ENCODE peak calls at places on chromosomes 1 and 21, in nine cellular contexts. One of them, this sample, is unnamed.

GRCh38 chr1:58041621-58042020 is 504.9 kb downstream of the OMA1 start:
- DNase-seq in nephron progenitor cell: no peak
- DNase-seq in LoVo: peak
- DNase-seq in RWPE1: peak
- DNase-seq in M059J: peak
- DNase-seq in H4: no peak
- DNase-seq in HCEC 1CT: no peak
- DNase-seq in stimulated activated CD8-positive, alpha-beta memory T cell treated with anti-CD3 and anti-CD28 coated beads, Interleukin-4, amount 100 ng/mL, for 24 hours: no peak
- DNase-seq in tibial artery: no peak
- DNase-seq in this sample: no peak

GRCh38 chr1:47643506-47644215 is 205.8 kb downstream of the FOXD2 start:
- DNase-seq in nephron progenitor cell: no peak
- DNase-seq in LoVo: no peak
- DNase-seq in RWPE1: no peak
- DNase-seq in M059J: no peak
- DNase-seq in H4: no peak
- DNase-seq in HCEC 1CT: no peak
- DNase-seq in stimulated activated CD8-positive, alpha-beta memory T cell treated with anti-CD3 and anti-CD28 coated beads, Interleukin-4, amount 100 ng/mL, for 24 hours: no peak
- DNase-seq in tibial artery: no peak
- DNase-seq in this sample: no peak

GRCh38 chr1:199612976-199613774 is 414.3 kb upstream of the NR5A2 start:
- DNase-seq in nephron progenitor cell: no peak
- DNase-seq in LoVo: peak
- DNase-seq in RWPE1: peak
- DNase-seq in M059J: peak
- DNase-seq in H4: peak
- DNase-seq in HCEC 1CT: peak
- DNase-seq in stimulated activated CD8-positive, alpha-beta memory T cell treated with anti-CD3 and anti-CD28 coated beads, Interleukin-4, amount 100 ng/mL, for 24 hours: no peak
- DNase-seq in tibial artery: no peak
- DNase-seq in this sample: peak

GRCh38 chr1:40049745-40050144 is 9.2 kb downstream of the CAP1 start:
- DNase-seq in nephron progenitor cell: no peak
- DNase-seq in LoVo: no peak
- DNase-seq in RWPE1: no peak
- DNase-seq in M059J: no peak
- DNase-seq in H4: no peak
- DNase-seq in HCEC 1CT: peak
- DNase-seq in stimulated activated CD8-positive, alpha-beta memory T cell treated with anti-CD3 and anti-CD28 coated beads, Interleukin-4, amount 100 ng/mL, for 24 hours: no peak
- DNase-seq in tibial artery: no peak
- DNase-seq in this sample: no peak

GRCh38 chr1:36279110-36279788 is 26.9 kb upstream of the SH3D21 start:
- DNase-seq in nephron progenitor cell: no peak
- DNase-seq in LoVo: no peak
- DNase-seq in RWPE1: no peak
- DNase-seq in M059J: no peak
- DNase-seq in H4: no peak
- DNase-seq in HCEC 1CT: peak
- DNase-seq in stimulated activated CD8-positive, alpha-beta memory T cell treated with anti-CD3 and anti-CD28 coated beads, Interleukin-4, amount 100 ng/mL, for 24 hours: no peak
- DNase-seq in tibial artery: no peak
- DNase-seq in this sample: no peak

GRCh38 chr1:159821171-159821867 is 5.4 kb upstream of the SLAMF8 start:
- DNase-seq in nephron progenitor cell: no peak
- DNase-seq in LoVo: no peak
- DNase-seq in RWPE1: no peak
- DNase-seq in M059J: peak
- DNase-seq in H4: no peak
- DNase-seq in HCEC 1CT: no peak
- DNase-seq in stimulated activated CD8-positive, alpha-beta memory T cell treated with anti-CD3 and anti-CD28 coated beads, Interleukin-4, amount 100 ng/mL, for 24 hours: no peak
- DNase-seq in tibial artery: no peak
- DNase-seq in this sample: peak

GRCh38 chr1:2526824-2527552 is 592 bp upstream of the PANK4 start:
- DNase-seq in nephron progenitor cell: no peak
- DNase-seq in LoVo: peak
- DNase-seq in RWPE1: peak
- DNase-seq in M059J: peak
- DNase-seq in H4: peak
- DNase-seq in HCEC 1CT: peak
- DNase-seq in stimulated activated CD8-positive, alpha-beta memory T cell treated with anti-CD3 and anti-CD28 coated beads, Interleukin-4, amount 100 ng/mL, for 24 hours: peak
- DNase-seq in tibial artery: peak
- DNase-seq in this sample: peak

GRCh38 chr1:114081145-114082046 is 72.3 kb downstream of the SYT6 start:
- DNase-seq in nephron progenitor cell: no peak
- DNase-seq in LoVo: no peak
- DNase-seq in RWPE1: no peak
- DNase-seq in M059J: no peak
- DNase-seq in H4: no peak
- DNase-seq in HCEC 1CT: no peak
- DNase-seq in stimulated activated CD8-positive, alpha-beta memory T cell treated with anti-CD3 and anti-CD28 coated beads, Interleukin-4, amount 100 ng/mL, for 24 hours: no peak
- DNase-seq in tibial artery: peak
- DNase-seq in this sample: peak

GRCh38 chr21:28537371-28538079 is 455.2 kb downstream of the LTN1 start:
- DNase-seq in nephron progenitor cell: no peak
- DNase-seq in LoVo: no peak
- DNase-seq in RWPE1: peak
- DNase-seq in M059J: peak
- DNase-seq in H4: peak
- DNase-seq in HCEC 1CT: peak
- DNase-seq in stimulated activated CD8-positive, alpha-beta memory T cell treated with anti-CD3 and anti-CD28 coated beads, Interleukin-4, amount 100 ng/mL, for 24 hours: no peak
- DNase-seq in tibial artery: no peak
- DNase-seq in this sample: no peak

GRCh38 chr1:211589782-211590721 is 11.1 kb upstream of the SLC30A1 start:
- DNase-seq in nephron progenitor cell: no peak
- DNase-seq in LoVo: no peak
- DNase-seq in RWPE1: no peak
- DNase-seq in M059J: peak
- DNase-seq in H4: peak
- DNase-seq in HCEC 1CT: no peak
- DNase-seq in stimulated activated CD8-positive, alpha-beta memory T cell treated with anti-CD3 and anti-CD28 coated beads, Interleukin-4, amount 100 ng/mL, for 24 hours: no peak
- DNase-seq in tibial artery: peak
- DNase-seq in this sample: peak

GRCh38 chr21:43361493-43362296 is 65.2 kb downstream of the SIK1 start:
- DNase-seq in nephron progenitor cell: no peak
- DNase-seq in LoVo: no peak
- DNase-seq in RWPE1: peak
- DNase-seq in M059J: no peak
- DNase-seq in H4: no peak
- DNase-seq in HCEC 1CT: no peak
- DNase-seq in stimulated activated CD8-positive, alpha-beta memory T cell treated with anti-CD3 and anti-CD28 coated beads, Interleukin-4, amount 100 ng/mL, for 24 hours: no peak
- DNase-seq in tibial artery: peak
- DNase-seq in this sample: no peak

GRCh38 chr1:103265551-103265950 is 157.2 kb upstream of the COL11A1 start:
- DNase-seq in nephron progenitor cell: no peak
- DNase-seq in LoVo: no peak
- DNase-seq in RWPE1: no peak
- DNase-seq in M059J: no peak
- DNase-seq in H4: peak
- DNase-seq in HCEC 1CT: peak
- DNase-seq in stimulated activated CD8-positive, alpha-beta memory T cell treated with anti-CD3 and anti-CD28 coated beads, Interleukin-4, amount 100 ng/mL, for 24 hours: no peak
- DNase-seq in tibial artery: no peak
- DNase-seq in this sample: no peak

GRCh38 chr1:98824724-98825123 is 163.2 kb downstream of the SNX7 start:
- DNase-seq in nephron progenitor cell: no peak
- DNase-seq in LoVo: no peak
- DNase-seq in RWPE1: no peak
- DNase-seq in M059J: no peak
- DNase-seq in H4: no peak
- DNase-seq in HCEC 1CT: no peak
- DNase-seq in stimulated activated CD8-positive, alpha-beta memory T cell treated with anti-CD3 and anti-CD28 coated beads, Interleukin-4, amount 100 ng/mL, for 24 hours: no peak
- DNase-seq in tibial artery: no peak
- DNase-seq in this sample: peak

GRCh38 chr1:91582431-91582921 is 81.8 kb downstream of the CDC7 start:
- DNase-seq in nephron progenitor cell: no peak
- DNase-seq in LoVo: peak
- DNase-seq in RWPE1: peak
- DNase-seq in M059J: peak
- DNase-seq in H4: peak
- DNase-seq in HCEC 1CT: peak
- DNase-seq in stimulated activated CD8-positive, alpha-beta memory T cell treated with anti-CD3 and anti-CD28 coated beads, Interleukin-4, amount 100 ng/mL, for 24 hours: no peak
- DNase-seq in tibial artery: no peak
- DNase-seq in this sample: peak

GRCh38 chr21:16002872-16003466 is 273.2 kb downstream of the USP25 start:
- DNase-seq in nephron progenitor cell: no peak
- DNase-seq in LoVo: no peak
- DNase-seq in RWPE1: peak
- DNase-seq in M059J: peak
- DNase-seq in H4: no peak
- DNase-seq in HCEC 1CT: peak
- DNase-seq in stimulated activated CD8-positive, alpha-beta memory T cell treated with anti-CD3 and anti-CD28 coated beads, Interleukin-4, amount 100 ng/mL, for 24 hours: no peak
- DNase-seq in tibial artery: no peak
- DNase-seq in this sample: peak

GRCh38 chr21:43277481-43278351 is 108.9 kb downstream of the CRYAA start:
- DNase-seq in nephron progenitor cell: no peak
- DNase-seq in LoVo: no peak
- DNase-seq in RWPE1: no peak
- DNase-seq in M059J: no peak
- DNase-seq in H4: no peak
- DNase-seq in HCEC 1CT: no peak
- DNase-seq in stimulated activated CD8-positive, alpha-beta memory T cell treated with anti-CD3 and anti-CD28 coated beads, Interleukin-4, amount 100 ng/mL, for 24 hours: no peak
- DNase-seq in tibial artery: no peak
- DNase-seq in this sample: no peak

GRCh38 chr1:115713906-115714305 is 54.6 kb downstream of the CASQ2 start:
- DNase-seq in nephron progenitor cell: no peak
- DNase-seq in LoVo: no peak
- DNase-seq in RWPE1: no peak
- DNase-seq in M059J: no peak
- DNase-seq in H4: no peak
- DNase-seq in HCEC 1CT: no peak
- DNase-seq in stimulated activated CD8-positive, alpha-beta memory T cell treated with anti-CD3 and anti-CD28 coated beads, Interleukin-4, amount 100 ng/mL, for 24 hours: no peak
- DNase-seq in tibial artery: no peak
- DNase-seq in this sample: no peak

GRCh38 chr1:16888806-16889178 is 7.0 kb upstream of the RNU1-2 start:
- DNase-seq in nephron progenitor cell: no peak
- DNase-seq in LoVo: no peak
- DNase-seq in RWPE1: peak
- DNase-seq in M059J: no peak
- DNase-seq in H4: no peak
- DNase-seq in HCEC 1CT: no peak
- DNase-seq in stimulated activated CD8-positive, alpha-beta memory T cell treated with anti-CD3 and anti-CD28 coated beads, Interleukin-4, amount 100 ng/mL, for 24 hours: no peak
- DNase-seq in tibial artery: peak
- DNase-seq in this sample: no peak

GRCh38 chr1:30879940-30880339 is 28.6 kb downstream of the SDC3 start:
- DNase-seq in nephron progenitor cell: no peak
- DNase-seq in LoVo: no peak
- DNase-seq in RWPE1: no peak
- DNase-seq in M059J: peak
- DNase-seq in H4: no peak
- DNase-seq in HCEC 1CT: no peak
- DNase-seq in stimulated activated CD8-positive, alpha-beta memory T cell treated with anti-CD3 and anti-CD28 coated beads, Interleukin-4, amount 100 ng/mL, for 24 hours: no peak
- DNase-seq in tibial artery: no peak
- DNase-seq in this sample: no peak

GRCh38 chr1:5667513-5668325 is 324.5 kb downstream of the NPHP4 start:
- DNase-seq in nephron progenitor cell: no peak
- DNase-seq in LoVo: no peak
- DNase-seq in RWPE1: no peak
- DNase-seq in M059J: no peak
- DNase-seq in H4: no peak
- DNase-seq in HCEC 1CT: no peak
- DNase-seq in stimulated activated CD8-positive, alpha-beta memory T cell treated with anti-CD3 and anti-CD28 coated beads, Interleukin-4, amount 100 ng/mL, for 24 hours: no peak
- DNase-seq in tibial artery: peak
- DNase-seq in this sample: peak

GRCh38 chr1:19799877-19800804 is at the start of gene TMCO4:
- DNase-seq in nephron progenitor cell: peak
- DNase-seq in LoVo: peak
- DNase-seq in RWPE1: peak
- DNase-seq in M059J: peak
- DNase-seq in H4: peak
- DNase-seq in HCEC 1CT: peak
- DNase-seq in stimulated activated CD8-positive, alpha-beta memory T cell treated with anti-CD3 and anti-CD28 coated beads, Interleukin-4, amount 100 ng/mL, for 24 hours: peak
- DNase-seq in tibial artery: peak
- DNase-seq in this sample: peak

GRCh38 chr1:94698759-94699502 is 121.2 kb upstream of the SLC44A3 start:
- DNase-seq in nephron progenitor cell: no peak
- DNase-seq in LoVo: peak
- DNase-seq in RWPE1: no peak
- DNase-seq in M059J: peak
- DNase-seq in H4: no peak
- DNase-seq in HCEC 1CT: peak
- DNase-seq in stimulated activated CD8-positive, alpha-beta memory T cell treated with anti-CD3 and anti-CD28 coated beads, Interleukin-4, amount 100 ng/mL, for 24 hours: no peak
- DNase-seq in tibial artery: no peak
- DNase-seq in this sample: no peak

GRCh38 chr1:204074274-204075115 is 1.6 kb downstream of the SOX13 start:
- DNase-seq in nephron progenitor cell: peak
- DNase-seq in LoVo: peak
- DNase-seq in RWPE1: peak
- DNase-seq in M059J: peak
- DNase-seq in H4: no peak
- DNase-seq in HCEC 1CT: peak
- DNase-seq in stimulated activated CD8-positive, alpha-beta memory T cell treated with anti-CD3 and anti-CD28 coated beads, Interleukin-4, amount 100 ng/mL, for 24 hours: no peak
- DNase-seq in tibial artery: peak
- DNase-seq in this sample: no peak

GRCh38 chr1:26991310-26992116 is 2.0 kb upstream of the TRNP1 start:
- DNase-seq in nephron progenitor cell: no peak
- DNase-seq in LoVo: no peak
- DNase-seq in RWPE1: no peak
- DNase-seq in M059J: peak
- DNase-seq in H4: no peak
- DNase-seq in HCEC 1CT: peak
- DNase-seq in stimulated activated CD8-positive, alpha-beta memory T cell treated with anti-CD3 and anti-CD28 coated beads, Interleukin-4, amount 100 ng/mL, for 24 hours: no peak
- DNase-seq in tibial artery: no peak
- DNase-seq in this sample: peak

GRCh38 chr1:171740987-171741871 is 636 bp downstream of the VAMP4 start:
- DNase-seq in nephron progenitor cell: peak
- DNase-seq in LoVo: peak
- DNase-seq in RWPE1: peak
- DNase-seq in M059J: peak
- DNase-seq in H4: no peak
- DNase-seq in HCEC 1CT: peak
- DNase-seq in stimulated activated CD8-positive, alpha-beta memory T cell treated with anti-CD3 and anti-CD28 coated beads, Interleukin-4, amount 100 ng/mL, for 24 hours: peak
- DNase-seq in tibial artery: peak
- DNase-seq in this sample: peak

GRCh38 chr1:8423702-8424538 is 106.0 kb downstream of the SLC45A1 start:
- DNase-seq in nephron progenitor cell: peak
- DNase-seq in LoVo: peak
- DNase-seq in RWPE1: peak
- DNase-seq in M059J: peak
- DNase-seq in H4: no peak
- DNase-seq in HCEC 1CT: peak
- DNase-seq in stimulated activated CD8-positive, alpha-beta memory T cell treated with anti-CD3 and anti-CD28 coated beads, Interleukin-4, amount 100 ng/mL, for 24 hours: peak
- DNase-seq in tibial artery: peak
- DNase-seq in this sample: peak

GRCh38 chr1:15323989-15324866 is 77.2 kb downstream of the FHAD1 start:
- DNase-seq in nephron progenitor cell: peak
- DNase-seq in LoVo: no peak
- DNase-seq in RWPE1: no peak
- DNase-seq in M059J: no peak
- DNase-seq in H4: no peak
- DNase-seq in HCEC 1CT: no peak
- DNase-seq in stimulated activated CD8-positive, alpha-beta memory T cell treated with anti-CD3 and anti-CD28 coated beads, Interleukin-4, amount 100 ng/mL, for 24 hours: no peak
- DNase-seq in tibial artery: no peak
- DNase-seq in this sample: no peak

GRCh38 chr1:109509176-109510134 is at the start of gene AMIGO1:
- DNase-seq in nephron progenitor cell: peak
- DNase-seq in LoVo: peak
- DNase-seq in RWPE1: peak
- DNase-seq in M059J: peak
- DNase-seq in H4: no peak
- DNase-seq in HCEC 1CT: peak
- DNase-seq in stimulated activated CD8-positive, alpha-beta memory T cell treated with anti-CD3 and anti-CD28 coated beads, Interleukin-4, amount 100 ng/mL, for 24 hours: peak
- DNase-seq in tibial artery: no peak
- DNase-seq in this sample: peak

GRCh38 chr1:201461783-201462441 is 7.1 kb downstream of the PHLDA3 start:
- DNase-seq in nephron progenitor cell: no peak
- DNase-seq in LoVo: peak
- DNase-seq in RWPE1: peak
- DNase-seq in M059J: peak
- DNase-seq in H4: peak
- DNase-seq in HCEC 1CT: peak
- DNase-seq in stimulated activated CD8-positive, alpha-beta memory T cell treated with anti-CD3 and anti-CD28 coated beads, Interleukin-4, amount 100 ng/mL, for 24 hours: no peak
- DNase-seq in tibial artery: peak
- DNase-seq in this sample: peak

GRCh38 chr1:32743380-32744062 is 41.0 kb upstream of the SYNC start:
- DNase-seq in nephron progenitor cell: no peak
- DNase-seq in LoVo: no peak
- DNase-seq in RWPE1: no peak
- DNase-seq in M059J: peak
- DNase-seq in H4: no peak
- DNase-seq in HCEC 1CT: no peak
- DNase-seq in stimulated activated CD8-positive, alpha-beta memory T cell treated with anti-CD3 and anti-CD28 coated beads, Interleukin-4, amount 100 ng/mL, for 24 hours: no peak
- DNase-seq in tibial artery: no peak
- DNase-seq in this sample: no peak

GRCh38 chr1:179706339-179706941 is 36.7 kb upstream of the FAM163A start:
- DNase-seq in nephron progenitor cell: peak
- DNase-seq in LoVo: peak
- DNase-seq in RWPE1: peak
- DNase-seq in M059J: peak
- DNase-seq in H4: peak
- DNase-seq in HCEC 1CT: peak
- DNase-seq in stimulated activated CD8-positive, alpha-beta memory T cell treated with anti-CD3 and anti-CD28 coated beads, Interleukin-4, amount 100 ng/mL, for 24 hours: peak
- DNase-seq in tibial artery: no peak
- DNase-seq in this sample: peak

This sample was measured in NB4.